ENCODE peak calls at places on chromosome 19, in five cellular contexts. W, A, S, T and I are unnamed samples.

GRCh38 chr19:10936661-10937084 is 8.1 kb downstream of the TIMM29 start:
- DNase-seq in W (peak), A (peak), S (peak), T (no peak), I (no peak)

GRCh38 chr19:11949201-11949600 is 15.6 kb upstream of the ZNF763 start:
- DNase-seq in W (no peak), A (no peak), S (no peak), T (no peak), I (no peak)

GRCh38 chr19:42114412-42114811 is 17.8 kb downstream of the POU2F2 start:
- DNase-seq in W (no peak), A (no peak), S (peak), T (peak), I (no peak)

GRCh38 chr19:58367698-58368454 is 5.3 kb upstream of the ZNF497 start:
- DNase-seq in W (no peak), A (no peak), S (no peak), T (peak), I (no peak)

GRCh38 chr19:11164879-11165406 is 9.4 kb upstream of the SPC24 start:
- DNase-seq in W (peak), A (no peak), S (no peak), T (peak), I (no peak)

GRCh38 chr19:35395762-35396199 is 24.9 kb downstream of the GPR42 start:
- DNase-seq in W (no peak), A (no peak), S (no peak), T (no peak), I (no peak)

GRCh38 chr19:1164684-1165531 is 9.2 kb downstream of the SBNO2 start:
- DNase-seq in W (no peak), A (no peak), S (no peak), T (peak), I (no peak)

GRCh38 chr19:35717665-35718344 is at the start of gene KMT2B:
- DNase-seq in W (no peak), A (no peak), S (no peak), T (peak), I (no peak)

GRCh38 chr19:19823916-19824315 is 2.4 kb upstream of the ZNF506 start:
- DNase-seq in W (no peak), A (no peak), S (no peak), T (no peak), I (no peak)

GRCh38 chr19:50658438-50659317 is 9.4 kb downstream of the C19orf81 start:
- DNase-seq in W (no peak), A (peak), S (no peak), T (peak), I (no peak)

GRCh38 chr19:6210091-6210490 is 69.7 kb downstream of the MLLT1 start:
- DNase-seq in W (no peak), A (no peak), S (no peak), T (peak), I (no peak)

GRCh38 chr19:35345671-35346111 is 2.0 kb upstream of the FFAR1 start:
- DNase-seq in W (no peak), A (no peak), S (no peak), T (no peak), I (peak)

GRCh38 chr19:34767967-34768366 is 5.0 kb downstream of the ZNF599 start:
- DNase-seq in W (no peak), A (no peak), S (no peak), T (no peak), I (no peak)